ENCODE peak calls at places on chromosomes 2 and 18, in four cellular contexts. E is aorta, T is adrenal gland, Y is Kasumi-1. O is an unnamed sample.

GRCh38 chr2:138329591-138329990 is 172.0 kb upstream of the SPOPL start:
- DNase-seq in E (no peak), Y (no peak), T (no peak), O (no peak)

GRCh38 chr2:164710252-164710633 is 89.0 kb upstream of the GRB14 start:
- DNase-seq in Y (no peak), T (no peak), E (no peak), O (no peak)

GRCh38 chr2:113341191-113341590 is 62.5 kb upstream of the PAX8 start:
- DNase-seq in Y (no peak), T (no peak), E (no peak), O (no peak)

GRCh38 chr18:32086866-32087265 is 4.8 kb upstream of the RNF138 start:
- DNase-seq in Y (no peak), E (no peak), T (no peak), O (no peak)

GRCh38 chr2:240127911-240128607 is 8.0 kb downstream of the COPS9 start:
- DNase-seq in Y (no peak), E (peak), T (no peak), O (peak)

GRCh38 chr2:106555053-106555452 is 67.9 kb downstream of the CD8B2 start:
- DNase-seq in Y (no peak), T (no peak), E (no peak), O (no peak)

GRCh38 chr2:27860111-27860510 is 30.1 kb downstream of the RBKS start:
- DNase-seq in E (no peak), T (no peak), Y (no peak), O (no peak)

GRCh38 chr2:85318222-85319182 is 9.3 kb downstream of the TGOLN2 start:
- DNase-seq in Y (peak), E (no peak), T (no peak), O (no peak)

GRCh38 chr18:69161383-69162028 is 239.2 kb upstream of the DOK6 start:
- DNase-seq in E (no peak), Y (peak), T (no peak), O (no peak)

GRCh38 chr18:362914-363295 is 95.1 kb upstream of the THOC1 start:
- DNase-seq in Y (no peak), T (no peak), E (no peak), O (no peak)

GRCh38 chr18:21085579-21086161 is 25.9 kb downstream of the ROCK1 start:
- DNase-seq in E (no peak), T (no peak), Y (no peak), O (no peak)

GRCh38 chr2:86825728-86826386 is 35.1 kb upstream of the CD8A start:
- DNase-seq in E (no peak), T (no peak), Y (no peak), O (no peak)

GRCh38 chr2:106758885-106759559 is 126.9 kb downstream of the ST6GAL2 start:
- DNase-seq in E (no peak), T (no peak), Y (no peak), O (no peak)

GRCh38 chr18:27142891-27143290 is 42.2 kb downstream of the CHST9 start:
- DNase-seq in E (no peak), T (no peak), Y (no peak), O (no peak)

GRCh38 chr2:215654177-215654850 is 218.4 kb upstream of the FN1 start:
- DNase-seq in Y (no peak), T (no peak), E (no peak), O (no peak)

GRCh38 chr18:44882163-44882881 is 201.6 kb downstream of the SETBP1 start:
- DNase-seq in Y (no peak), E (no peak), T (no peak), O (no peak)

GRCh38 chr2:31108887-31109286 is 29.4 kb downstream of the GALNT14 start:
- DNase-seq in T (no peak), Y (no peak), E (no peak), O (no peak)

GRCh38 chr18:52216686-52217085 is 123.3 kb upstream of the DCC start:
- DNase-seq in E (no peak), Y (no peak), T (no peak), O (no peak)

GRCh38 chr18:42801706-42802105 is 313.8 kb downstream of the RIT2 start:
- DNase-seq in Y (no peak), T (no peak), E (no peak), O (no peak)

GRCh38 chr2:152098798-152099654 is at the start of gene CACNB4:
- DNase-seq in E (peak), Y (peak), T (no peak), O (no peak)

GRCh38 chr2:217978536-217979150 is 24.2 kb downstream of the TNS1 start:
- DNase-seq in E (no peak), Y (no peak), T (no peak), O (no peak)

GRCh38 chr2:231701456-231702373 is 6.6 kb upstream of the PTMA start:
- DNase-seq in E (peak), T (peak), Y (no peak), O (no peak)

O was measured in mesenteric fat pad.